ENCODE peak calls at places on chromosomes 3 and 15, in four cellular contexts. One of them, this sample, is unnamed.

GRCh38 chr3:170442945-170443344 is 24.3 kb downstream of the CLDN11 start:
- DNase-seq in WERI-Rb-1: no peak
- DNase-seq in HT1080: no peak
- DNase-seq in psoas muscle: no peak
- DNase-seq in this sample: no peak

GRCh38 chr3:150303776-150304175 is 104.3 kb upstream of the TSC22D2 start:
- DNase-seq in WERI-Rb-1: peak; percentile 42
- DNase-seq in psoas muscle: no peak
- DNase-seq in HT1080: peak; percentile 56
- DNase-seq in this sample: no peak

GRCh38 chr3:126342211-126342610 is 15.0 kb downstream of the KLF15 start:
- DNase-seq in HT1080: no peak
- DNase-seq in psoas muscle: no peak
- DNase-seq in WERI-Rb-1: no peak
- DNase-seq in this sample: no peak

GRCh38 chr15:71080705-71081104 is 34.6 kb upstream of the THSD4 start:
- DNase-seq in psoas muscle: no peak
- DNase-seq in WERI-Rb-1: no peak
- DNase-seq in HT1080: peak; percentile 30
- DNase-seq in this sample: no peak

GRCh38 chr15:70447511-70447910 is 315.8 kb downstream of the UACA start:
- DNase-seq in HT1080: no peak
- DNase-seq in WERI-Rb-1: no peak
- DNase-seq in psoas muscle: no peak
- DNase-seq in this sample: no peak

GRCh38 chr15:48414015-48414414 is 82.8 kb downstream of the DUT start:
- DNase-seq in psoas muscle: no peak
- DNase-seq in WERI-Rb-1: no peak
- DNase-seq in HT1080: no peak
- DNase-seq in this sample: no peak

GRCh38 chr3:46549408-46549904 is 16.6 kb downstream of the LRRC2 start:
- DNase-seq in WERI-Rb-1: no peak
- DNase-seq in HT1080: no peak
- DNase-seq in psoas muscle: no peak
- DNase-seq in this sample: no peak

GRCh38 chr3:177516130-177517011 is 319.1 kb upstream of the TBL1XR1 start:
- DNase-seq in WERI-Rb-1: no peak
- DNase-seq in HT1080: peak; percentile 41
- DNase-seq in psoas muscle: peak; percentile 65
- DNase-seq in this sample: no peak

GRCh38 chr3:178181784-178182183 is 354.5 kb upstream of the KCNMB2 start:
- DNase-seq in HT1080: no peak
- DNase-seq in WERI-Rb-1: no peak
- DNase-seq in psoas muscle: no peak
- DNase-seq in this sample: peak; percentile 66

GRCh38 chr15:101128191-101128590 is 123.7 kb downstream of the CHSY1 start:
- DNase-seq in psoas muscle: no peak
- DNase-seq in WERI-Rb-1: no peak
- DNase-seq in HT1080: peak; percentile 76
- DNase-seq in this sample: no peak

GRCh38 chr15:51938286-51938685 is 33.3 kb downstream of the LEO1 start:
- DNase-seq in WERI-Rb-1: no peak
- DNase-seq in psoas muscle: no peak
- DNase-seq in HT1080: no peak
- DNase-seq in this sample: no peak

GRCh38 chr3:133445111-133445510 is 45.3 kb downstream of the BFSP2 start:
- DNase-seq in psoas muscle: no peak
- DNase-seq in WERI-Rb-1: no peak
- DNase-seq in HT1080: no peak
- DNase-seq in this sample: no peak

GRCh38 chr3:35737527-35737926 is 98.2 kb downstream of the ARPP21 start:
- DNase-seq in HT1080: no peak
- DNase-seq in WERI-Rb-1: no peak
- DNase-seq in psoas muscle: no peak
- DNase-seq in this sample: no peak

GRCh38 chr3:45659661-45660566 is 29.3 kb upstream of the SACM1L start:
- DNase-seq in HT1080: peak; percentile 61
- DNase-seq in WERI-Rb-1: peak; percentile 65
- DNase-seq in psoas muscle: peak; percentile 82
- DNase-seq in this sample: peak; percentile 18

GRCh38 chr3:188296761-188297689 is 143.1 kb downstream of the LPP start:
- DNase-seq in WERI-Rb-1: no peak
- DNase-seq in psoas muscle: no peak
- DNase-seq in HT1080: peak; percentile 78
- DNase-seq in this sample: no peak

GRCh38 chr3:193788189-193788946 is 195.4 kb downstream of the OPA1 start:
- DNase-seq in psoas muscle: peak; percentile 75
- DNase-seq in HT1080: peak; percentile 65
- DNase-seq in WERI-Rb-1: peak; percentile 39
- DNase-seq in this sample: peak; percentile 59

This sample was measured in NCI-H524.